ENCODE peak calls at places on chromosomes 13 and 19, in nine cellular contexts. One of them, this sample, is unnamed.

GRCh38 chr19:35734889-35735288 is 7.4 kb downstream of the IGFLR1 start:
- DNase-seq in A549: no peak
- DNase-seq in fibroblast of lung: no peak
- DNase-seq in GM23338: no peak
- DNase-seq in left ventricle myocardium inferior: no peak
- DNase-seq in right atrium auricular region: no peak
- DNase-seq in AG04450: no peak
- DNase-seq in pancreas: no peak
- DNase-seq in dorsolateral prefrontal cortex: no peak
- DNase-seq in this sample: no peak

GRCh38 chr13:40668335-40668734 is 1.9 kb upstream of the FOXO1 start:
- DNase-seq in pancreas: no peak
- DNase-seq in fibroblast of lung: no peak
- DNase-seq in AG04450: no peak
- DNase-seq in GM23338: peak
- DNase-seq in dorsolateral prefrontal cortex: no peak
- DNase-seq in A549: peak
- DNase-seq in left ventricle myocardium inferior: peak
- DNase-seq in right atrium auricular region: peak
- DNase-seq in this sample: peak

GRCh38 chr19:6412111-6412999 is 12.3 kb downstream of the KHSRP start:
- DNase-seq in right atrium auricular region: no peak
- DNase-seq in fibroblast of lung: no peak
- DNase-seq in GM23338: peak
- DNase-seq in AG04450: no peak
- DNase-seq in left ventricle myocardium inferior: no peak
- DNase-seq in A549: no peak
- DNase-seq in dorsolateral prefrontal cortex: no peak
- DNase-seq in pancreas: no peak
- DNase-seq in this sample: peak

GRCh38 chr13:39682788-39683187 is 27.3 kb downstream of the COG6 start:
- DNase-seq in AG04450: no peak
- DNase-seq in left ventricle myocardium inferior: no peak
- DNase-seq in dorsolateral prefrontal cortex: no peak
- DNase-seq in right atrium auricular region: no peak
- DNase-seq in fibroblast of lung: no peak
- DNase-seq in pancreas: no peak
- DNase-seq in A549: no peak
- DNase-seq in GM23338: no peak
- DNase-seq in this sample: no peak

GRCh38 chr19:34960103-34960805 is 3.8 kb downstream of the ZNF792 start:
- DNase-seq in AG04450: peak
- DNase-seq in dorsolateral prefrontal cortex: no peak
- DNase-seq in A549: no peak
- DNase-seq in right atrium auricular region: no peak
- DNase-seq in fibroblast of lung: peak
- DNase-seq in left ventricle myocardium inferior: no peak
- DNase-seq in pancreas: no peak
- DNase-seq in GM23338: no peak
- DNase-seq in this sample: no peak

GRCh38 chr19:29539131-29539530 is 13.3 kb downstream of the VSTM2B start:
- DNase-seq in fibroblast of lung: no peak
- DNase-seq in dorsolateral prefrontal cortex: peak
- DNase-seq in AG04450: no peak
- DNase-seq in A549: no peak
- DNase-seq in left ventricle myocardium inferior: no peak
- DNase-seq in right atrium auricular region: no peak
- DNase-seq in pancreas: no peak
- DNase-seq in GM23338: no peak
- DNase-seq in this sample: no peak

GRCh38 chr13:99258210-99258860 is at the start of gene GPR18:
- DNase-seq in A549: no peak
- DNase-seq in dorsolateral prefrontal cortex: no peak
- DNase-seq in GM23338: no peak
- DNase-seq in AG04450: no peak
- DNase-seq in left ventricle myocardium inferior: no peak
- DNase-seq in fibroblast of lung: no peak
- DNase-seq in right atrium auricular region: no peak
- DNase-seq in pancreas: no peak
- DNase-seq in this sample: no peak

GRCh38 chr19:2728783-2729387 is 7.7 kb upstream of the DIRAS1 start:
- DNase-seq in right atrium auricular region: no peak
- DNase-seq in GM23338: no peak
- DNase-seq in fibroblast of lung: no peak
- DNase-seq in A549: no peak
- DNase-seq in pancreas: no peak
- DNase-seq in AG04450: no peak
- DNase-seq in dorsolateral prefrontal cortex: no peak
- DNase-seq in left ventricle myocardium inferior: no peak
- DNase-seq in this sample: no peak

GRCh38 chr19:17719730-17720486 is 628 bp downstream of the MAP1S start:
- DNase-seq in dorsolateral prefrontal cortex: peak
- DNase-seq in AG04450: no peak
- DNase-seq in right atrium auricular region: no peak
- DNase-seq in GM23338: peak
- DNase-seq in A549: no peak
- DNase-seq in fibroblast of lung: no peak
- DNase-seq in left ventricle myocardium inferior: no peak
- DNase-seq in pancreas: peak
- DNase-seq in this sample: peak

GRCh38 chr19:41945135-41945766 is 13.9 kb downstream of the RABAC1 start:
- DNase-seq in GM23338: no peak
- DNase-seq in AG04450: no peak
- DNase-seq in dorsolateral prefrontal cortex: no peak
- DNase-seq in fibroblast of lung: no peak
- DNase-seq in right atrium auricular region: no peak
- DNase-seq in pancreas: no peak
- DNase-seq in A549: no peak
- DNase-seq in left ventricle myocardium inferior: no peak
- DNase-seq in this sample: no peak

GRCh38 chr19:52331757-52332156 is 4.3 kb upstream of the ZNF610 start:
- DNase-seq in dorsolateral prefrontal cortex: no peak
- DNase-seq in GM23338: no peak
- DNase-seq in AG04450: no peak
- DNase-seq in left ventricle myocardium inferior: no peak
- DNase-seq in fibroblast of lung: peak
- DNase-seq in A549: no peak
- DNase-seq in pancreas: no peak
- DNase-seq in right atrium auricular region: no peak
- DNase-seq in this sample: no peak

GRCh38 chr19:8609210-8610040 is 1.1 kb downstream of the ADAMTS10 start:
- DNase-seq in right atrium auricular region: peak
- DNase-seq in GM23338: peak
- DNase-seq in A549: peak
- DNase-seq in fibroblast of lung: peak
- DNase-seq in pancreas: no peak
- DNase-seq in left ventricle myocardium inferior: peak
- DNase-seq in dorsolateral prefrontal cortex: peak
- DNase-seq in AG04450: no peak
- DNase-seq in this sample: peak

GRCh38 chr13:48993150-48993549 is 17.4 kb downstream of the FNDC3A start:
- DNase-seq in right atrium auricular region: no peak
- DNase-seq in pancreas: no peak
- DNase-seq in A549: no peak
- DNase-seq in AG04450: no peak
- DNase-seq in GM23338: peak
- DNase-seq in fibroblast of lung: no peak
- DNase-seq in dorsolateral prefrontal cortex: no peak
- DNase-seq in left ventricle myocardium inferior: no peak
- DNase-seq in this sample: no peak

GRCh38 chr13:66585669-66586203 is 644.4 kb downstream of the PCDH9 start:
- DNase-seq in dorsolateral prefrontal cortex: no peak
- DNase-seq in AG04450: no peak
- DNase-seq in A549: no peak
- DNase-seq in GM23338: no peak
- DNase-seq in left ventricle myocardium inferior: no peak
- DNase-seq in right atrium auricular region: no peak
- DNase-seq in pancreas: no peak
- DNase-seq in fibroblast of lung: peak
- DNase-seq in this sample: no peak

DNA sequence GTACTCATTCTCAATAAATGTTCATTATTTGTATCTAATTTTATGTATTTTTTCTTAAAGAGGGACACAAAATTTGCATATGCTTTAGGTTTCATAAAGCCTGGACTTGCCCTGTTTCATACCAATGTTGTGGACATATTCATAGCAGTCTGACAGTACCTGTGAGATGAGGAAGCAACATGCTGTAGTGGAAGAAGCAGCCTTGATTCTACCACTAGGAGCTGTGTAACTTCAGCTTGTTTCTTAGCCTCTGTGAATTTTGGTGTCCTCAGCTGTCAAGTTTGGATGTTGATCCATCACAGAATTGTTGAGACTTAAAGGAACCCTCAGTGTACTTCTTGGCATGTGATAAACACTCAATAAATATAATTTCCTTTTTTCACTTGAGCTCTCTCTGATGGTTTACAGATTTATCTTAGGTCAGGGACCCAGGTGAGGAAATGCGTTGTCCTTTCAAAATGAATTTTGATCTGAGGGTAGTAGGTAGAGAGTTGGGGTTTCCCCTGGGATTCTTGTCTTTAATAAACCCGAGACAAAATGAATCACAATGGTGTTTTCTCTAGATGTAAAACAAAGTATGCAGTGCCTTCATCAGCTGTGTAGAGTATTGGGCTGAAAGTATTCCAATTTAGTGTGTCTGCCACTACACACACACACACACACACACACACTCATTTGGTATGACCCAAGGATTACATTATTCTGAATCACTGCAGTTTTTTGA is 152.1 kb downstream of the KCNRG start:
- DNase-seq in A549: no peak
- DNase-seq in AG04450: no peak
- DNase-seq in fibroblast of lung: peak
- DNase-seq in dorsolateral prefrontal cortex: no peak
- DNase-seq in left ventricle myocardium inferior: no peak
- DNase-seq in GM23338: no peak
- DNase-seq in right atrium auricular region: no peak
- DNase-seq in pancreas: no peak
- DNase-seq in this sample: no peak
- TF ChIP-seq CTCF in A549: no peak
- TF ChIP-seq CTCF in AG04450: no peak
- TF ChIP-seq CTCF in fibroblast of lung: no peak
- TF ChIP-seq CTCF in dorsolateral prefrontal cortex: no peak
- TF ChIP-seq CTCF in left ventricle myocardium inferior: no peak
- TF ChIP-seq CTCF in GM23338: no peak
- TF ChIP-seq CTCF in right atrium auricular region: no peak
- TF ChIP-seq CTCF in pancreas: no peak
- TF ChIP-seq CTCF in this sample: no peak

DNA sequence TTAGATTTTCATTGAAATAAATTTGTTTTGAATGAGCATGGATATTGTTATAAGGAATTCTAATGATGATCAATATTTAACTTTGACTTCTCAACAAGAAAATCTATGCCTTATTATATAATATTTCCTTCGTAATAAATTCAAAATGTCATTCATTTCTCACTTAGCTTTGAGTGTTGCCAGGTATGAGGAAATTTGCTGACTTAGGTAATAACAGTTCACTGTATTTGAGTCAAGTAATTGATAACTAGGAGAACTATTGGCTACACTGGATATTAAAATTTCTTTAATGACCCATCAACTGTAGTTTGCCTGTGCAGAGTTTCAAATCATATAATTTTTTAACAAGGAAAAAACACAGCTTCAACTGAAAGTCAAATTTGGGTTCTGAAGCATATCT is 746.6 kb downstream of the SLITRK5 start:
- DNase-seq in AG04450: no peak
- DNase-seq in right atrium auricular region: no peak
- DNase-seq in A549: no peak
- DNase-seq in left ventricle myocardium inferior: no peak
- DNase-seq in dorsolateral prefrontal cortex: no peak
- DNase-seq in GM23338: no peak
- DNase-seq in fibroblast of lung: no peak
- DNase-seq in pancreas: no peak
- DNase-seq in this sample: no peak
- H3K27ac ChIP-seq in AG04450: no peak
- H3K27ac ChIP-seq in right atrium auricular region: no peak
- H3K27ac ChIP-seq in A549: no peak
- H3K27ac ChIP-seq in left ventricle myocardium inferior: no peak
- H3K27ac ChIP-seq in dorsolateral prefrontal cortex: no peak
- H3K27ac ChIP-seq in GM23338: no peak
- H3K27ac ChIP-seq in fibroblast of lung: no peak
- H3K27ac ChIP-seq in pancreas: no peak
- H3K27ac ChIP-seq in this sample: no peak

DNA sequence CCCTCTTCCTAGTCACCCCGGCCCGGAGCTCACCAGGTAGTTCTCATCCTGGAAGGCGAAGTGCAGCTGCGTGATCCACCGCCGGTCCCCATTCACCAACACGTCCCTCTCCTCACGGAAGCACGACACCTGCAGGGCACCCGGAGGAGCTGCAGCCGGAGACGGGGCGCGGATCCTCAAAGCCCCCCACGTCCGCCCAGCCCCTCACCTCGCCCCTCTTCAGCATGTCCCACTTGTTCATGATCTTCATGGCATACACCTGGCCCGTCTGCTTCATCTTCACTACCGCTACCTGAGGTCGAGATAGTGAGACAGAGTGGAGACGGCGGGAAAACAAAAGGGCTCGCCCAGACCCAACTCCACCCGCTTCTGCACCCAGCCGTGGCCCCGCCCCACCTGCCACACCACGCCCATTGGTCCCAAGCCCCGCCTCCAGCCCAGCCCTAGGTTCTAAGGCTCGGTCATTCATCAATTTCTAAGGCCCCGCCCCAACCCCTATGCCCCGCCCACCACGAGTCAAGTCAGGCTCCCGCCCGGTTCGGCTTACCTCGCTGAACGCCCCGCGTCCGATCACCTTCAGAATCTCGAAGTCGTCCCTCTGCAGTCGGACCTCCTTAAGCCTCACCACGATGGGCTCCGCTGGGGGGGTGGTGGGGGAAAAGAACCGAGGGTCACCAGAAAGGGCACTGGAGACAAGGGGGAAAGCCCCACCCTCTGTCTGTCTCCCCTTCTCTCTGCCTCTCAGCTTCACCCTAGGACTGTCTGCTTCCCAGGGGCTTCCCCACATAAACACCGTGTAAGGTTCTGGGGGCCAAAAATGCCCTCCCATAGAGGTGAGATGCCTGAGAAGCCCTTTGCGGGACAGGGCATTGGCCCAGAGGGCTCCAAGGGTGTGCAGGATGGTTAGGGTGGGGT is 2.8 kb downstream of the DMPK start:
- DNase-seq in pancreas: peak
- DNase-seq in dorsolateral prefrontal cortex: no peak
- DNase-seq in A549: peak
- DNase-seq in left ventricle myocardium inferior: peak
- DNase-seq in AG04450: no peak
- DNase-seq in right atrium auricular region: peak
- DNase-seq in GM23338: peak
- DNase-seq in fibroblast of lung: peak
- DNase-seq in this sample: peak
- TF ChIP-seq CTCF in pancreas: peak
- TF ChIP-seq CTCF in dorsolateral prefrontal cortex: no peak
- TF ChIP-seq CTCF in A549: peak
- TF ChIP-seq CTCF in left ventricle myocardium inferior: peak
- TF ChIP-seq CTCF in AG04450: no peak
- TF ChIP-seq CTCF in right atrium auricular region: peak
- TF ChIP-seq CTCF in GM23338: peak
- TF ChIP-seq CTCF in fibroblast of lung: peak
- TF ChIP-seq CTCF in this sample: peak

GRCh38 chr13:26583662-26584061 is 26.2 kb downstream of the WASF3 start:
- DNase-seq in fibroblast of lung: no peak
- DNase-seq in left ventricle myocardium inferior: no peak
- DNase-seq in pancreas: no peak
- DNase-seq in AG04450: no peak
- DNase-seq in A549: no peak
- DNase-seq in dorsolateral prefrontal cortex: no peak
- DNase-seq in GM23338: peak
- DNase-seq in right atrium auricular region: no peak
- DNase-seq in this sample: no peak
- H3K27ac ChIP-seq in fibroblast of lung: no peak
- H3K27ac ChIP-seq in left ventricle myocardium inferior: no peak
- H3K27ac ChIP-seq in pancreas: no peak
- H3K27ac ChIP-seq in AG04450: no peak
- H3K27ac ChIP-seq in A549: no peak
- H3K27ac ChIP-seq in dorsolateral prefrontal cortex: no peak
- H3K27ac ChIP-seq in GM23338: no peak
- H3K27ac ChIP-seq in right atrium auricular region: no peak
- H3K27ac ChIP-seq in this sample: peak

This sample was measured in neural progenitor cell.